ENCODE peak calls at places on chromosome 14, in four cellular contexts. C is CD8-positive, alpha-beta T cell; J is substantia nigra; H is psoas muscle. S is an unnamed sample.
A peak's percentile ranks its signal among the peaks of the same experiment; 100 is the strongest.

GRCh38 chr14:57970175-57970574 is 104.3 kb upstream of the SLC35F4 start:
- DNase-seq in C (no peak), J (no peak), H (no peak), S (no peak)

GRCh38 chr14:47526591-47527244 is 148.7 kb downstream of the MDGA2 start:
- DNase-seq in C (no peak), J (no peak), H (no peak), S (no peak)

GRCh38 chr14:51880810-51881580 is 20.6 kb downstream of the GNG2 start:
- DNase-seq in C (no peak), J (no peak), H (no peak), S (no peak)

GRCh38 chr14:28651148-28651547 is 115.4 kb upstream of the FOXG1 start:
- DNase-seq in C (no peak), J (no peak), H (no peak), S (no peak)

GRCh38 chr14:44279357-44279756 is 227.7 kb downstream of the FSCB start:
- DNase-seq in C (no peak), J (no peak), H (no peak), S (no peak)

GRCh38 chr14:42782744-42783143 is 1176.1 kb downstream of the LRFN5 start:
- DNase-seq in C (no peak), J (no peak), H (no peak), S (no peak)

GRCh38 chr14:72610096-72610830 is 283.6 kb downstream of the DPF3 start:
- DNase-seq in C (no peak), J (no peak), H (no peak), S (no peak)

GRCh38 chr14:44803239-44803905 is 158.4 kb downstream of the KLHL28 start:
- DNase-seq in C (no peak), J (no peak), H (no peak), S (no peak)

GRCh38 chr14:93729993-93730392 is 58.3 kb downstream of the PRIMA1 start:
- DNase-seq in C (no peak), J (peak; percentile 37), H (peak; percentile 26), S (peak; percentile 26)

GRCh38 chr14:87153901-87154300 is 839.1 kb downstream of the GALC start:
- DNase-seq in C (no peak), J (no peak), H (no peak), S (no peak)

GRCh38 chr14:98915625-98916024 is 356.4 kb downstream of the BCL11B start:
- DNase-seq in C (no peak), J (no peak), H (no peak), S (no peak)

GRCh38 chr14:50822501-50823042 is 8.4 kb downstream of the NIN start:
- DNase-seq in C (no peak), J (no peak), H (peak; percentile 65), S (no peak)

GRCh38 chr14:68566075-68566474 is 226.8 kb downstream of the ZFP36L1 start:
- DNase-seq in C (no peak), J (no peak), H (no peak), S (no peak)

GRCh38 chr14:101103321-101103901 is 199.9 kb upstream of the RTL1 start:
- DNase-seq in C (no peak), J (no peak), H (no peak), S (no peak)

GRCh38 chr14:65028937-65029336 is 42.2 kb downstream of the FNTB start:
- DNase-seq in C (no peak), J (no peak), H (no peak), S (no peak)

GRCh38 chr14:88002421-88002820 is 2.5 kb upstream of the GPR65 start:
- DNase-seq in C (no peak), J (no peak), H (no peak), S (no peak)

GRCh38 chr14:39015964-39016577 is 87.0 kb downstream of the SEC23A start:
- DNase-seq in C (no peak), J (no peak), H (no peak), S (no peak)
- H3K27ac ChIP-seq in C (no peak overlapping the region), J (no peak overlapping the region), H (no peak overlapping the region), S (no peak overlapping the region)

DNA sequence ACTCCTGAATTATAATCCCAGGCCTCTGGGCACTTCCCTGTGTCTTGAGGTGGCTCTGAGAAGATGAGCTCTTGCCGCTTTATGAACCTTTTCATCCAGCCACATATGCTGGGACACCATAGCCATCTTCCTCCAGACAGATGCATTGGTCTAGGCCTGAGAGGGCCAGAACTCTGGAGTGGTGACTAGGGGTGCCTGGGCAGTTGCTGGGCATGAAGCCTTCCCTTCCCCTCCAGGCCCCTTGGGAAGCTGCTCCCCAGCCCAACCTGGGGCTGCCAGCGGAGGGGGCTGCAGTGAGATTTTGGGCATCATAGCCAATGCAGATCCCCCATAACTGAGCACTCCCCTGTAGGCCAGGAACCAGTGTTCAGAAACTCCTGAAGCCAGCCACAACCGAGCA is 135.2 kb downstream of the GCH1 start:
- DNase-seq in C (no peak), J (no peak), H (no peak), S (no peak)
- H3K27ac ChIP-seq in C (no peak overlapping the region), J (no peak overlapping the region), H (peak overlapping the region; percentile 7), S (no peak overlapping the region)

GRCh38 chr14:24074625-24075484 is 3.5 kb downstream of the CPNE6 start:
- DNase-seq in C (peak; percentile 15), J (no peak), H (no peak), S (no peak)

GRCh38 chr14:24077086-24077485 is 5.7 kb downstream of the CPNE6 start:
- DNase-seq in C (peak; percentile 1), J (no peak), H (no peak), S (no peak)

GRCh38 chr14:24075485-24076301 is 4.3 kb downstream of the CPNE6 start:
- DNase-seq in C (peak; percentile 3), J (no peak), H (no peak), S (no peak)

GRCh38 chr14:24078146-24078545 is 6.8 kb downstream of the CPNE6 start:
- DNase-seq in C (no peak), J (no peak), H (no peak), S (no peak)

GRCh38 chr14:24076302-24076601 is 4.9 kb downstream of the CPNE6 start:
- DNase-seq in C (no peak), J (no peak), H (no peak), S (no peak)
- H3K27ac ChIP-seq in C (no peak overlapping the region), J (no peak overlapping the region), H (no peak overlapping the region), S (no peak overlapping the region)

GRCh38 chr14:31716208-31716607 is 155.0 kb downstream of the NUBPL start:
- DNase-seq in C (no peak), J (no peak), H (no peak), S (no peak)

GRCh38 chr14:31718985-31719384 is 157.8 kb downstream of the NUBPL start:
- DNase-seq in C (no peak), J (no peak), H (no peak), S (no peak)

GRCh38 chr14:31718585-31718984 is 157.4 kb downstream of the NUBPL start:
- DNase-seq in C (no peak), J (no peak), H (no peak), S (no peak)

GRCh38 chr14:31712244-31713127 is 151.3 kb downstream of the NUBPL start:
- DNase-seq in C (no peak), J (no peak), H (no peak), S (no peak)

DNA sequence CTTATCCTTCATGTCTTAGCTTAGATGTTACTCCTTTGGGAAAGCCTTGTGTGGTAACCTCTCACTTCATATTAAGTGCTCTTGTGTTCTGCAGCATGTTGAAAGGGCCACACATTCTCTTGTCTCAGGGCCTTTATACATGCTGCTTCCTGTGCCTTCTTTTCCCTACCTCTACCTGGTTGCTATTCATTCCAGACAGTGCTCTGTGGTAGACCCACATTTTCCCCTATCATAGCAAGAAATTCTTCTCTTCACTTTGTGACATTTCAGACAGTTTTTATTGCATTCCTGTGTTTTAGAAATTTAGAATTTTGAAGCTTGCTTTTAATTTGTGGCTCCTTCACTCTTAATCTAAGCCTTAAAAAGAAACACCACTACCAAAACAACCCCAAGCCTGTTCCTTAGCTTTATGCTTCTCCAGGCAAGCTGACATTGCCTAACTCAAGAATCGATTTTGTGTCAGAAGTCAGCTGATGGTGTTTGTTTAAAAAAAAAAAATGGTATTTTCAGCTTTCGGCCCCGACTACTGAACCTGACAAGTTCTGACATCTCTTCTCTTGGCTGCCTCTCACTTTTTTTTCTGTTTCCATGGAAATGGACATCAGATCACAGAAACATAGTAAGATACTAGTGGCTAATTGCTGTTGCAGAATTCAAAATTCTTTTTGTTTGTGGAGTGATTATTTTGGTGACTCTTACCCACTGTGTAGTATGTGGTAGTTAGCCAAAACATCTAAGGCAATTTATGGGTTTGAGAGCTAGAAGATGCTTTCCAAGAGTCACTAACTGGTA is 156.3 kb downstream of the NUBPL start:
- DNase-seq in C (no peak), J (no peak), H (no peak), S (no peak)
- H3K27ac ChIP-seq in C (no peak overlapping the region), J (no peak overlapping the region), H (no peak overlapping the region), S (peak overlapping the region; percentile 39)

GRCh38 chr14:23361763-23362162 is 3.2 kb downstream of the EFS start:
- DNase-seq in C (no peak), J (no peak), H (no peak), S (no peak)

GRCh38 chr14:23359167-23359626 is 5.8 kb downstream of the EFS start:
- DNase-seq in C (no peak), J (no peak), H (no peak), S (no peak)

GRCh38 chr14:23361320-23361719 is 3.7 kb downstream of the EFS start:
- DNase-seq in C (no peak), J (peak; percentile 10), H (no peak), S (no peak)

GRCh38 chr14:23359722-23360447 is 5.1 kb downstream of the EFS start:
- DNase-seq in C (no peak), J (no peak), H (no peak), S (no peak)

DNA sequence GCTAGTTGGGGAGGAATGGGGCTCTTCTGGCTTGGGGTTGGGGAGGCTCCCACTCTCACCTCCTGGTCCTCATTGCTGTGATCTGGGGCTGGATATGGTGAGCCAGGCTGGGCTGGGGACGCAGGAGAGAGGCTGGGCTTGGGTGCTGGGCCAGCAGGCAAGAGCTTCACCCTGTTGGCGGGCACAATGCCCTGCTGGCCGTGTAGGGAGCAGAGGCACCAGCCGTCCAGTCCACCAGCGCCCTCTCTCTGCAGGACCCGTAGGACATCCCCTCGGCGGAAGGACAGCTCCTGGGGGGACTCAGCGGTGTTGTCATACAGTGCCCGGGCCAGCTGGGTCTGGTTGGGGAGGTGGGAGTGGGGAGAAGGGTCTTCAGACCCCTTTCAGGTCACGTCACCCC is 4.5 kb downstream of the EFS start:
- DNase-seq in C (no peak), J (peak; percentile 64), H (no peak), S (no peak)
- H3K27ac ChIP-seq in C (no peak overlapping the region), J (peak overlapping the region; percentile 64), H (no peak overlapping the region), S (peak overlapping the region; percentile 86)

GRCh38 chr14:26773906-26774593 is 176.2 kb upstream of the NOVA1 start:
- DNase-seq in C (no peak), J (no peak), H (no peak), S (no peak)

GRCh38 chr14:26775765-26776577 is 178.1 kb upstream of the NOVA1 start:
- DNase-seq in C (no peak), J (no peak), H (no peak), S (no peak)
- H3K27ac ChIP-seq in C (no peak overlapping the region), J (no peak overlapping the region), H (no peak overlapping the region), S (no peak overlapping the region)

S was measured in caudate nucleus.